ENCODE peak calls at places on chromosomes 4 and X, in nine cellular contexts. J, A, V, C, K, L, S, Y and U are unnamed samples.

GRCh38 chr4:95155759-95156451 is 392.9 kb downstream of the UNC5C start:
- DNase-seq in J (no peak), A (no peak), V (no peak), C (peak), K (peak), L (peak), S (peak), Y (no peak), U (no peak)

GRCh38 chr4:87849612-87850011 is 16.8 kb downstream of the MEPE start:
- DNase-seq in J (no peak), A (no peak), V (no peak), C (peak), K (no peak), L (peak), S (peak), Y (no peak), U (no peak)

GRCh38 chrX:130174051-130174704 is 2.4 kb downstream of the RAB33A start:
- DNase-seq in J (no peak), A (no peak), V (peak), C (peak), K (peak), L (peak), S (peak), Y (peak), U (no peak)

GRCh38 chr4:108166038-108166437 is 2.7 kb downstream of the LEF1 start:
- DNase-seq in J (no peak), A (no peak), V (no peak), C (no peak), K (no peak), L (no peak), S (no peak), Y (no peak), U (no peak)

GRCh38 chrX:68929332-68930150 is 100.7 kb downstream of the EFNB1 start:
- DNase-seq in J (no peak), A (no peak), V (peak), C (peak), K (peak), L (peak), S (peak), Y (peak), U (no peak)

GRCh38 chrX:17374619-17375360 is at the start of gene NHS:
- DNase-seq in J (peak), A (peak), V (peak), C (peak), K (peak), L (peak), S (peak), Y (peak), U (peak)

GRCh38 chrX:41909068-41909467 is 14.3 kb downstream of the CASK start:
- DNase-seq in J (no peak), A (no peak), V (no peak), C (no peak), K (no peak), L (no peak), S (no peak), Y (no peak), U (no peak)

GRCh38 chr4:77120888-77121508 is 36.0 kb upstream of the CCNG2 start:
- DNase-seq in J (no peak), A (no peak), V (no peak), C (no peak), K (no peak), L (no peak), S (peak), Y (no peak), U (no peak)

GRCh38 chr4:146916479-146917076 is 29.1 kb downstream of the TTC29 start:
- DNase-seq in J (peak), A (no peak), V (no peak), C (peak), K (peak), L (peak), S (peak), Y (no peak), U (no peak)

GRCh38 chrX:141839856-141840255 is 1.7 kb downstream of the MAGEC3 start:
- DNase-seq in J (no peak), A (no peak), V (no peak), C (peak), K (no peak), L (no peak), S (peak), Y (no peak), U (no peak)

GRCh38 chr4:121717680-121718237 is 21.0 kb upstream of the ANXA5 start:
- DNase-seq in J (no peak), A (no peak), V (no peak), C (peak), K (peak), L (peak), S (peak), Y (no peak), U (no peak)

GRCh38 chr4:128519163-128519810 is 231.7 kb upstream of the PGRMC2 start:
- DNase-seq in J (no peak), A (no peak), V (peak), C (peak), K (peak), L (peak), S (peak), Y (peak), U (no peak)

GRCh38 chr4:157143365-157143764 is 67.4 kb downstream of the GLRB start:
- DNase-seq in J (no peak), A (no peak), V (no peak), C (peak), K (peak), L (no peak), S (no peak), Y (no peak), U (no peak)

GRCh38 chr4:82866706-82867385 is 24.1 kb downstream of the SEC31A start:
- DNase-seq in J (no peak), A (no peak), V (no peak), C (peak), K (peak), L (peak), S (no peak), Y (no peak), U (no peak)

DNA sequence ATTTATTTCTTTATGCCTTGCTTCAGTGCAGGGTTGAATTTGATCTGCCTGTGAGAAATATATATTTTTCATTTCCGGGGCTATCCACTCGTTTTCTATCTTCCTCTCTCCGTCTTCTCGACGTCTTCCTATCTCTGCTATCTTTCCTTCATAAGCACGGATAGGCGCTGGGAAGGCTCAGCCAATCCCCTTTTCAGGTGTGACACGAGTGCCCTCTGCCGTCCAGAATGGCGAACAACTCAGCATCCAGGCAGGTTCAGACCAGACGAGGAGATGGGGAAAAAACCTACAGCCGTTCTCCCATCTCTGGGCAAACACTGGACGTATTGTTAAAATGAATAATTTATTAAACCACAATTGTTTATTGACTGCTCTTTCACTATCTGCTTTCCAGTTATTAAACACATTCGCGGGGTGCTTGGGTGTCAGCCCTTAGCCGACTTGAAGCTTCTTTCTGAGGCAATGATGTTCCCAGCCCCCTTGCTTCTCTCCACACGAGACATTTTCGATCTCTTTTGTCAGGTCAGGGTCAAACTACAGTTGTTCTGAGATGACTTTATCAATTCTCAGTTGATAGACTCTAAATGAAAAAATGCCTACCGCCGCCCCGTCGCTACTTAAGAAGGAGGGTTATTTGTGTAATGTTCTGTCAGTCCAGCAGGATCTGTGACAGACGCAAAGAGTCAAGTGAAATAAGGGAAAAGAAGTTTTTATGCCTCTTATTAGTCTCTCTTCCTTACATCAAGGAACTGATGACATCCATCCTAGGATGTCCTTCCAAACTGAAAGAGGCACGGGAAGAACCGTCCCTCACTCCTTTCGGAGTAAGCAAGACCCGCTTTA is 96.3 kb upstream of the NOCT start:
- DNase-seq in J (peak), A (peak), V (peak), C (peak), K (peak), L (peak), S (peak), Y (peak), U (peak)
- TF ChIP-seq CTCF in J (peak), A (peak), V (peak), C (peak), K (peak), L (peak), S (peak), Y (peak), U (no peak)

GRCh38 chrX:74493806-74494205 is 72.5 kb downstream of the SLC16A2 start:
- DNase-seq in J (no peak), A (no peak), V (no peak), C (no peak), K (no peak), L (no peak), S (no peak), Y (no peak), U (no peak)

GRCh38 chrX:74490249-74490648 is 69.0 kb downstream of the SLC16A2 start:
- DNase-seq in J (no peak), A (no peak), V (no peak), C (no peak), K (no peak), L (no peak), S (no peak), Y (no peak), U (no peak)

DNA sequence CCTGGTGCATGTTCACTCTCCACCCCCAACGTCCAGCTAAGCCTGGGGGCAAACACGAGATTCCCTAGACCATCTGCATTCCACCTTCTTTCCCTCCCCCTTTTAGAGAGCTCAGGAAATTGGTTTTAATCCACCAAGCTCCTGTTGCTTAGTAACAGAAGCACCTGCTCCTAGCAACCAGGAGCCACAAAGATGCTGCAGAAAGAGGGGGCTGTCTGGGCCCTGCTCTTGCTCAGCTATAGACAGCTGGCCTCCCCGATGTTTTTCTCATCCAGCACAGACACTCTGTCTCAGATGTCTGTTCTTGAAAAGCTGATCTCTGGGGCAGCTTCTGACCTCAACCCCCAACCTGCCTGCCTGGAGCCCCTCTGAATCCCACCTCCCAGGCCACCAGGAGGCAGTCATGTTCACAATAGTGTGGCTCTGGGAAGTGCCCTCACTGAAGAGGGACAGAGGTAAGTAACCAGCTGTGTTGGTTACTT is 71.5 kb downstream of the SLC16A2 start:
- DNase-seq in J (peak), A (no peak), V (no peak), C (no peak), K (no peak), L (no peak), S (no peak), Y (no peak), U (no peak)
- TF ChIP-seq CTCF in J (peak), A (no peak), V (no peak), C (peak), K (no peak), L (peak), S (peak), Y (no peak), U (no peak)

DNA sequence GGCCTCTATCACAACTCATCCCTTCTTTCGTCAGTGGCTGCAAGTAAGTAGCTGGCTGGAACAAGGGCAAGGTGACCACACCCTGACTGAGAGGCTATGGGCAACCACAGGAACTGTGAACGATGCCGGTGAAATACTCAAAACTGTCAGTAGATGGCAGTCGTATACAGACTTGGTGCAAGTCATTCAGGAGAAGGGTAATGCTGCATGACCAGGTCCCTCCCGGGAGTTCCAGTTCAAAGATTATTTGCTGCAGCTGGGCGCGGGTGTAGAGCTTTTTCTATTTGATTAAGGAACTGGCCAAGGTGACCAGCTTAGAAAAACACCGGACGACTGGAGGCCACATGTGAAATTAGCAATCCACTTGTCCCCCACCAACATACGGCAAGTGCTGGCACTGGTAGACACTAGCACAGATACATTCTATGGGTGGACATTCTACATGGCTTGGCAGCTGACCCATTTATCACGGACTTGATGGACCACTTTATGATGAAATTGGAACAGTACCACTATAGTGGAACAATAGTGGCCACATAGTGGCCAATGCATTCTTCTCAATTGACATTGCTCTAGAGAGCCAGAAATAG is 726.6 kb downstream of the TRAM1L1 start:
- DNase-seq in J (peak), A (peak), V (peak), C (peak), K (peak), L (peak), S (peak), Y (no peak), U (no peak)
- TF ChIP-seq CTCF in J (peak), A (peak), V (peak), C (peak), K (peak), L (peak), S (peak), Y (no peak), U (peak)

DNA sequence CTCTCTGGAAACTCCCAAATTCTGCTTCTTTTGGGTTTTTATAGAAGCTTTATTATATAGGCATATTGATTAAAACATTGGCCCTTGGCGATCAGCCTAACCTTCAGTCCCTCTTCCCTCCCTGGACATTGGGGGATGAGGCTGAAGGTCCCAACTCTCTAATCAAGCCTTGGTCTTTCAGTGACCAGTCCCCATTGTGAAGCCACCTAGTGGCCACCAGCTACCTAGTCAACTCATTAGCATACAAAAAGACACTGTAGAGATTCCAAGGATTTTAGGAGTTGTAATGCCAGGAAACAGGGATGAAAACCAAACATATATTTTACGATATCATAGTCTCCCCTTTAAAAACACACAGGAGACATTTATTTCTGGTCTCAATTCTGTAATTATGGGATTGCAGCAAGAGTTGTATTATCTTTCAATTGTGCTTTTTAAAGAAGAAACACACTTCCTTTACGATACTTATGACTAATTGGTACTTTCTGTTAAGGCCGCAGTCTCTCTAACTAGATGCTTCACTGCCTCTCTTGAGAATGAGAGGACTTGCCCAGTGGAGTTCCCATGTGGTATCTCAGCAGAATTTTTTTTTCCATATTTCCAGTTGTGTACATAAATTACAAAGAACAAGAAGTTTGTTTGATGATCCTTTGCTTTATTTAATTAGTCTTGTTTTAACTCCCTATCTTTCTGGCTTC is 58.2 kb downstream of the WDR17 start:
- DNase-seq in J (peak), A (peak), V (peak), C (peak), K (peak), L (no peak), S (peak), Y (no peak), U (no peak)
- TF ChIP-seq CTCF in J (peak), A (peak), V (no peak), C (peak), K (peak), L (peak), S (peak), Y (peak), U (no peak)

GRCh38 chr4:132056466-132056865 is 1092.6 kb upstream of the PCDH10 start:
- DNase-seq in J (no peak), A (no peak), V (no peak), C (peak), K (no peak), L (peak), S (peak), Y (no peak), U (no peak)

GRCh38 chr4:132062611-132063239 is 1086.4 kb upstream of the PCDH10 start:
- DNase-seq in J (no peak), A (no peak), V (no peak), C (no peak), K (no peak), L (no peak), S (no peak), Y (no peak), U (no peak)

GRCh38 chr4:132063829-132064228 is 1085.3 kb upstream of the PCDH10 start:
- DNase-seq in J (no peak), A (no peak), V (no peak), C (no peak), K (no peak), L (peak), S (peak), Y (no peak), U (no peak)

DNA sequence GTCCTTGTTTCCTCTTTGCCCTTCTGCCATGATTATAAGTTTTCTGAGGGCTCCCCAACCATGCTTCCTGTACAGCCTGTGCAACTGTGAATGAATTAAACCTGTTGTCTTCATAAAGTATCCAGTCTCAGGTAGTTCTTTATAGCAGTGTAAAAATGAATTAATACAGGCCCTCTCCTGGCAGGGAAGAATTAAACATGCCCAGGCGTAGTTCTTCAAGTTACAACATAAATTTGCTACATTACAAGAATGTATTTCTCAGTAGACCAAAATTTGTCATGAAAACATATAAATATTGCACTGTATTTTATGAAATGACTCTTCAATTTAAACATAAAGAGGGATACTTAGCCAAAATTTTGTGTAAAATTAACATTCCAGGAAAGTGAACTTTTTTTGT is 1089.9 kb upstream of the PCDH10 start:
- DNase-seq in J (no peak), A (no peak), V (no peak), C (no peak), K (no peak), L (no peak), S (no peak), Y (no peak), U (no peak)
- TF ChIP-seq CTCF in J (no peak), A (no peak), V (no peak), C (no peak), K (no peak), L (no peak), S (no peak), Y (no peak), U (no peak)

GRCh38 chr4:179307297-179308136 is 1865.3 kb upstream of the AGA start:
- DNase-seq in J (peak), A (peak), V (no peak), C (peak), K (peak), L (peak), S (peak), Y (no peak), U (no peak)
- TF ChIP-seq CTCF in J (peak), A (peak), V (no peak), C (peak), K (peak), L (peak), S (peak), Y (no peak), U (peak)